ENCODE peak calls at places on chromosomes 2 and 18, in six cellular contexts. G is AG04450; S is kidney; H is HL-60; E is CD4-positive, alpha-beta T cell; T is GM23248. K is an unnamed sample.

GRCh38 chr2:132923787-132924186 is 253.8 kb upstream of the LYPD1 start:
- DNase-seq in T (peak), S (no peak), E (no peak), H (no peak), G (peak), K (no peak)

GRCh38 chr2:238305092-238305862 is 15.0 kb upstream of the TRAF3IP1 start:
- DNase-seq in G (no peak), T (no peak), S (no peak), H (no peak), E (no peak), K (no peak)

GRCh38 chr2:192697880-192698279 is 503.1 kb upstream of the TMEFF2 start:
- DNase-seq in G (no peak), T (no peak), H (no peak), E (no peak), S (no peak), K (no peak)

GRCh38 chr18:7177131-7177744 is 53.7 kb upstream of the LRRC30 start:
- DNase-seq in E (no peak), T (peak), S (no peak), H (peak), G (peak), K (no peak)

GRCh38 chr2:215205787-215206186 is 67.4 kb upstream of the ABCA12 start:
- DNase-seq in G (no peak), H (no peak), T (no peak), E (no peak), S (no peak), K (no peak)

GRCh38 chr2:118856978-118857676 is 9.7 kb upstream of the EN1 start:
- DNase-seq in S (no peak), E (no peak), G (no peak), T (no peak), H (no peak), K (no peak)

GRCh38 chr2:134466141-134466540 is 212.3 kb downstream of the MGAT5 start:
- DNase-seq in H (no peak), E (no peak), S (no peak), T (peak), G (no peak), K (no peak)

GRCh38 chr2:96762529-96763253 is 2.0 kb downstream of the CNNM4 start:
- DNase-seq in G (no peak), E (no peak), S (no peak), H (no peak), T (peak), K (no peak)

GRCh38 chr18:39841133-39842041 is 2113.6 kb upstream of the PIK3C3 start:
- DNase-seq in G (peak), H (peak), S (peak), E (no peak), T (peak), K (no peak)

GRCh38 chr2:32806857-32807256 is 139.9 kb upstream of the LTBP1 start:
- DNase-seq in T (no peak), G (no peak), H (no peak), E (no peak), S (no peak), K (no peak)

GRCh38 chr2:27049422-27050280 is 1.8 kb upstream of the AGBL5 start:
- DNase-seq in T (no peak), S (peak), H (no peak), G (no peak), E (peak), K (peak)
- H3K27ac ChIP-seq in T (peak), S (peak), H (peak), G (peak), E (peak), K (peak)

GRCh38 chr2:46813680-46814079 is 101.9 kb downstream of the MCFD2 start:
- DNase-seq in S (no peak), T (no peak), H (no peak), G (no peak), E (no peak), K (no peak)

GRCh38 chr2:46811379-46812310 is 104.0 kb downstream of the MCFD2 start:
- DNase-seq in S (no peak), T (no peak), G (no peak), H (no peak), E (no peak), K (no peak)

GRCh38 chr2:46813046-46813445 is 102.6 kb downstream of the MCFD2 start:
- DNase-seq in T (peak), E (no peak), H (no peak), G (no peak), S (peak), K (no peak)

GRCh38 chr2:46814160-46814559 is 101.4 kb downstream of the MCFD2 start:
- DNase-seq in T (peak), S (peak), E (no peak), H (no peak), G (no peak), K (peak)

GRCh38 chr2:46812381-46813024 is 103.1 kb downstream of the MCFD2 start:
- DNase-seq in H (no peak), G (peak), T (peak), E (no peak), S (peak), K (no peak)
- H3K27ac ChIP-seq in H (no peak), G (peak), T (peak), E (no peak), S (peak), K (peak)

DNA sequence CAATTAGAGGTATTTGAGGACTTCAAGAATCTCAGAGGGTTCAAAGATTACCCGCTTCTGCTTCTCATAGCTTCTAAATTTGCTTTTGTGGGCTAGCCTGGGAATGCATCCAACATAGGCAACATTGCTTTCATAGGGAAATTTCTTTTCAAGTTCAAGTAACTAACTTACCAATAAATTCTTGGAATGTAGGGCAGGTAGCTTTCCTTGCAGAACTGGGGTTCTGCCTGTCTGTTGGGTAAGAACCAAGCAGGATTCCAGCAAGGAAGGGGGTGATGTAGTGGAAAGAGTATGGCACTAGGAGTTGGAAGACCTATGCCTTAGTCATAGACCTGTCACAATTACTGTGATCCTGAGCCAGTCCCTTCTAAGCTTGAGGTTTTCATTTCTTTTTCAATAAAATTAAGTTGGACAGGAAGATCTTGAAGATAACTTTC is 164.1 kb downstream of the FHOD3 start:
- DNase-seq in T (peak), H (no peak), G (no peak), E (no peak), S (no peak), K (peak)
- H3K27ac ChIP-seq in T (no peak), H (no peak), G (no peak), E (no peak), S (no peak), K (peak)

GRCh38 chr18:62524443-62525200 is 1.8 kb downstream of the ZCCHC2 start:
- DNase-seq in E (peak), S (peak), H (peak), T (peak), G (no peak), K (no peak)

GRCh38 chr18:62522178-62522509 is 681 bp upstream of the ZCCHC2 start:
- DNase-seq in G (no peak), H (no peak), E (no peak), T (no peak), S (peak), K (no peak)

GRCh38 chr18:62523255-62523588 is 397 bp downstream of the ZCCHC2 start:
- DNase-seq in E (no peak), G (no peak), T (no peak), S (no peak), H (no peak), K (no peak)

GRCh38 chr18:62522510-62523254 is at the start of gene ZCCHC2:
- DNase-seq in H (peak), T (peak), G (peak), S (peak), E (peak), K (peak)

DNA sequence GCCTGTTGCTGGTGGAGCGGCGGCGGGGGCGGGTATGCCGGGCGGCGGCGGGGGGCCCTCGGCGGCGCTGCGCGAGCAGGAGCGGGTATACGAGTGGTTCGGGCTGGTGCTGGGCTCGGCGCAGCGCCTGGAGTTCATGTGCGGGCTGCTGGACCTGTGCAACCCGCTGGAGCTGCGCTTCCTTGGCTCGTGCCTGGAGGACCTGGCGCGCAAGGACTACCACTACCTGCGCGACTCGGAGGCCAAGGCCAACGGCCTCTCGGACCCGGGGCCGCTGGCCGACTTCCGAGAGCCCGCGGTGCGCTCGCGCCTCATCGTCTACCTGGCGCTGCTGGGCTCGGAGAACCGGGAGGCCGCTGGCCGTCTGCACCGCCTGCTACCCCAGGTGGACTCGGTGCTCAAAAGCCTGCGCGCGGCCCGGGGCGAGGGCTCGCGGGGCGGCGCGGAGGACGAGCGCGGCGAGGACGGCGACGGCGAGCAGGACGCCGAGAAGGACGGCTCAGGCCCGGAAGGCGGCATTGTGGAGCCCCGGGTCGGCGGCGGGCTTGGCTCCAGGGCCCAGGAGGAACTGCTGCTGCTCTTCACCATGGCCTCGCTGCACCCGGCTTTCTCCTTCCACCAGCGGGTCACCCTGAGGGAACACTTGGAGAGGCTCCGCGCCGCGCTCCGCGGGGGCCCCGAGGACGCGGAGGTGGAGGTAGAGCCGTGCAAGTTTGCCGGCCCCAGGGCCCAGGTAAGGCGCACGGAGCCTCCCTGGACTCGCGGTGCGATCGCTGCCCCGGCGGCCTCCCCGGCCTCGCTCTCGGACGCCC is 1.0 kb downstream of the ZCCHC2 start:
- DNase-seq in E (peak), H (peak), S (peak), T (peak), G (no peak), K (no peak)
- H3K27ac ChIP-seq in E (peak), H (peak), S (peak), T (peak), G (peak), K (peak)

GRCh38 chr2:127154985-127155650 is 48.2 kb upstream of the BIN1 start:
- DNase-seq in S (peak), E (no peak), H (no peak), G (no peak), T (peak), K (no peak)

GRCh38 chr2:127153691-127154158 is 46.8 kb upstream of the BIN1 start:
- DNase-seq in S (no peak), T (peak), H (no peak), G (peak), E (no peak), K (no peak)

GRCh38 chr2:127157114-127157513 is 50.2 kb upstream of the BIN1 start:
- DNase-seq in G (no peak), S (no peak), T (no peak), E (no peak), H (no peak), K (no peak)

GRCh38 chr2:127155901-127156300 is 48.9 kb upstream of the BIN1 start:
- DNase-seq in S (peak), G (no peak), H (no peak), E (no peak), T (peak), K (no peak)

GRCh38 chr2:127154396-127154795 is 47.4 kb upstream of the BIN1 start:
- DNase-seq in E (no peak), T (peak), S (no peak), H (no peak), G (no peak), K (no peak)
- H3K27ac ChIP-seq in E (no peak), T (peak), S (no peak), H (no peak), G (peak), K (no peak)

GRCh38 chr2:130823886-130824491 is 12.7 kb upstream of the ARHGEF4 start:
- DNase-seq in S (no peak), H (no peak), E (no peak), G (no peak), T (no peak), K (no peak)
- H3K27ac ChIP-seq in S (no peak), H (no peak), E (no peak), G (peak), T (no peak), K (no peak)

GRCh38 chr2:196718394-196718793 is 78.9 kb downstream of the CCDC150 start:
- DNase-seq in S (no peak), T (peak), G (no peak), H (no peak), E (no peak), K (no peak)

GRCh38 chr2:196719565-196719872 is 80.0 kb downstream of the GTF3C3 start:
- DNase-seq in G (no peak), T (no peak), S (no peak), E (no peak), H (no peak), K (no peak)

DNA sequence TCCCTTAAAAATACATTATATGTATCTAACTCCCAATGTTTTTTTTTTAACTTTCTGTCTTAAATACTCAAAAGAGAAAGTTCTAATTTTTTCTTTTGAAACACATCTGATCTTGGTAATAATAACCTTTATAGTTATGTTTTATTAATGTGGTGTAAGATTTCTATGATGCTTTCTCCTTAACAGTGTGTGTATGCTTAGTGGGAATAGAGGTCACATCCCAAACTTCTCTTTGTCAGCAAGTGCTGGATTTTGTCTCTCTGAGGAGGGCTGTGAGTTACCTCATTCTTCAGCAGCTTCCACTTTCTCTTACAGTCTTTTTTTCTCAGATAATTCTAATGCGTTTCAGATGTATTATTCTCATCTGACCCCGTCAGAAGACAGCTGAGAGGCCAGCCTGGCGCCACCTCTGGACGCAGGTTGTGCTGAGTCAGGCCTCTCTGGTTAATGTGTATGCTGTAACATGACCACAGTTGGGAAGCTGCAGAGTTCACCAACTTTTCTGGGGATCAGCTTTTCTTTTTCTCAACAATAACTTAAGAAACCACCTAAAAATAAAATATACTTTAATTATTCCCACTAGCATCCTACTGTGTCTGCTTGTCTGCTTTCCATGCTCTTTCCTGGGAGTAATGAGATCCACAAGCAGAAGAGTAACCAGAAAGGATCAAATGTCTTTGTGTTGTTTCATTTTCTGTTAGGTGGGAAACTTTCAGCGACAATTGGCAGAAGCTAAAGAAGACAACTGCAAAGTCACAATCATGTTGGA is 79.5 kb downstream of the CCDC150 start:
- DNase-seq in H (peak), G (peak), E (no peak), S (peak), T (peak), K (no peak)
- H3K27ac ChIP-seq in H (no peak), G (no peak), E (no peak), S (peak), T (peak), K (no peak)

GRCh38 chr2:218368150-218368528 is 11.5 kb downstream of the CATIP start:
- DNase-seq in E (no peak), G (no peak), T (no peak), S (peak), H (no peak), K (no peak)
- H3K27ac ChIP-seq in E (peak), G (no peak), T (no peak), S (peak), H (peak), K (peak)